ENCODE peak calls at places on chromosomes 11 and 22, in eight cellular contexts. M is upper lobe of right lung; Q is activated CD4-positive, CD25-positive, alpha-beta regulatory T cell; I is kidney epithelial cell; E is T-helper 1 cell; F is stimulated activated CD8-positive, alpha-beta memory T cell treated with anti-CD3 and anti-CD28 coated beads, Interleukin-12 subunit alpha, Interleukin-12 subunit beta, amount 100 ng/mL, for 4 hours; D is NCI-H69; J is G401. X is an unnamed sample.

GRCh38 chr22:21865041-21865440 is 2.4 kb downstream of the MAPK1 start:
- DNase-seq in M (no peak), Q (no peak), I (no peak), E (no peak), F (no peak), D (peak), J (peak), X (no peak)

GRCh38 chr11:123653997-123654565 is 343 bp downstream of the SCN3B start:
- DNase-seq in M (peak), Q (no peak), I (peak), E (peak), F (no peak), D (peak), J (no peak), X (peak)

GRCh38 chr11:128467041-128467440 is 120.3 kb downstream of the ETS1 start:
- DNase-seq in M (no peak), Q (no peak), I (no peak), E (no peak), F (no peak), D (no peak), J (no peak), X (no peak)

GRCh38 chr11:64894070-64894811 is 15.8 kb upstream of the EHD1 start:
- DNase-seq in M (peak), Q (peak), I (no peak), E (peak), F (peak), D (peak), J (peak), X (peak)

GRCh38 chr11:34150494-34151151 is 45.2 kb downstream of the NAT10 start:
- DNase-seq in M (no peak), Q (no peak), I (no peak), E (no peak), F (no peak), D (no peak), J (no peak), X (no peak)

GRCh38 chr11:9600651-9601040 is 27.2 kb downstream of the WEE1 start:
- DNase-seq in M (no peak), Q (no peak), I (no peak), E (no peak), F (no peak), D (no peak), J (no peak), X (no peak)

GRCh38 chr22:50469377-50470305 is 5.2 kb downstream of the SBF1 start:
- DNase-seq in M (peak), Q (peak), I (peak), E (peak), F (peak), D (peak), J (peak), X (peak)

GRCh38 chr11:32116668-32117067 is 25.8 kb downstream of the RCN1 start:
- DNase-seq in M (no peak), Q (no peak), I (no peak), E (no peak), F (no peak), D (no peak), J (no peak), X (no peak)

GRCh38 chr22:28907311-28908008 is 24.1 kb downstream of the ZNRF3 start:
- DNase-seq in M (no peak), Q (no peak), I (no peak), E (no peak), F (no peak), D (peak), J (peak), X (no peak)